ENCODE peak calls at places on chromosomes 6 and 20, in six cellular contexts. One of them, this sample, is unnamed. For H3K4me1, the result is how much of the 10 kb centered on the place peaks cover.

GRCh38 chr6:105174512-105174911 is 5.3 kb downstream of the POPDC3 start:
- DNase-seq in transverse colon: no peak
- DNase-seq in GM12878: no peak
- DNase-seq in A549: peak
- DNase-seq in tibial nerve: no peak
- DNase-seq in ovary: no peak
- DNase-seq in this sample: no peak

GRCh38 chr6:144899161-144899560 is 614.0 kb downstream of the UTRN start:
- DNase-seq in transverse colon: no peak
- DNase-seq in A549: no peak
- DNase-seq in GM12878: no peak
- DNase-seq in tibial nerve: no peak
- DNase-seq in ovary: no peak
- DNase-seq in this sample: no peak

GRCh38 chr6:144460224-144461095 is 175.3 kb downstream of the UTRN start:
- DNase-seq in A549: no peak
- DNase-seq in ovary: no peak
- DNase-seq in tibial nerve: no peak
- DNase-seq in transverse colon: no peak
- DNase-seq in GM12878: peak
- DNase-seq in this sample: no peak

GRCh38 chr6:44646355-44646754 is 258.8 kb downstream of the CDC5L start:
- DNase-seq in tibial nerve: no peak
- DNase-seq in GM12878: no peak
- DNase-seq in ovary: no peak
- DNase-seq in A549: no peak
- DNase-seq in transverse colon: no peak
- DNase-seq in this sample: no peak

GRCh38 chr6:105492706-105493673 is 90.1 kb upstream of the PREP start:
- DNase-seq in ovary: peak
- DNase-seq in A549: peak
- DNase-seq in transverse colon: no peak
- DNase-seq in tibial nerve: no peak
- DNase-seq in GM12878: no peak
- DNase-seq in this sample: no peak

GRCh38 chr20:3786126-3786484 is 435 bp downstream of the CENPB start:
- DNase-seq in tibial nerve: peak
- DNase-seq in transverse colon: peak
- DNase-seq in A549: peak
- DNase-seq in GM12878: no peak
- DNase-seq in ovary: peak
- DNase-seq in this sample: no peak

GRCh38 chr6:111250743-111251406 is 163.6 kb downstream of the SLC16A10 start:
- DNase-seq in A549: no peak
- DNase-seq in ovary: no peak
- DNase-seq in transverse colon: no peak
- DNase-seq in tibial nerve: no peak
- DNase-seq in GM12878: no peak
- DNase-seq in this sample: no peak

GRCh38 chr6:148557796-148558457 is 188.9 kb upstream of the UST start:
- DNase-seq in transverse colon: no peak
- DNase-seq in A549: no peak
- DNase-seq in ovary: no peak
- DNase-seq in GM12878: no peak
- DNase-seq in tibial nerve: no peak
- DNase-seq in this sample: no peak

GRCh38 chr6:235763-236360 is 56.4 kb upstream of the DUSP22 start:
- DNase-seq in GM12878: peak
- DNase-seq in ovary: no peak
- DNase-seq in A549: no peak
- DNase-seq in tibial nerve: no peak
- DNase-seq in transverse colon: no peak
- DNase-seq in this sample: no peak

GRCh38 chr6:19663479-19663878 is 173.7 kb upstream of the ID4 start:
- DNase-seq in transverse colon: no peak
- DNase-seq in GM12878: no peak
- DNase-seq in tibial nerve: no peak
- DNase-seq in A549: no peak
- DNase-seq in ovary: no peak
- DNase-seq in this sample: no peak

GRCh38 chr20:47674145-47674544 is 111.1 kb downstream of the SULF2 start:
- DNase-seq in ovary: no peak
- DNase-seq in tibial nerve: no peak
- DNase-seq in A549: no peak
- DNase-seq in GM12878: no peak
- DNase-seq in transverse colon: no peak
- DNase-seq in this sample: peak

GRCh38 chr6:125154184-125155135 is 887 bp downstream of the TPD52L1 start:
- DNase-seq in A549: peak
- DNase-seq in transverse colon: peak
- DNase-seq in GM12878: no peak
- DNase-seq in ovary: peak
- DNase-seq in tibial nerve: no peak
- DNase-seq in this sample: peak

GRCh38 chr20:46808565-46808964 is 86.1 kb upstream of the EYA2 start:
- DNase-seq in tibial nerve: no peak
- DNase-seq in ovary: no peak
- DNase-seq in GM12878: no peak
- DNase-seq in transverse colon: no peak
- DNase-seq in A549: no peak
- DNase-seq in this sample: no peak

GRCh38 chr20:48846516-48847492 is 19.0 kb upstream of the PREX1 start:
- DNase-seq in tibial nerve: no peak
- DNase-seq in GM12878: peak
- DNase-seq in transverse colon: peak
- DNase-seq in A549: peak
- DNase-seq in ovary: no peak
- DNase-seq in this sample: peak

GRCh38 chr6:9766240-9766915 is 648.5 kb downstream of the TFAP2A start:
- DNase-seq in tibial nerve: no peak
- DNase-seq in ovary: no peak
- DNase-seq in GM12878: peak
- DNase-seq in A549: peak
- DNase-seq in transverse colon: no peak
- DNase-seq in this sample: no peak

GRCh38 chr20:41462372-41463161 is 95.9 kb upstream of the EMILIN3 start:
- DNase-seq in tibial nerve: no peak
- DNase-seq in A549: no peak
- DNase-seq in ovary: no peak
- DNase-seq in transverse colon: no peak
- DNase-seq in GM12878: peak
- DNase-seq in this sample: no peak

GRCh38 chr6:150753404-150754184 is 111.9 kb upstream of the MTHFD1L start:
- DNase-seq in A549: no peak
- DNase-seq in ovary: no peak
- DNase-seq in transverse colon: no peak
- DNase-seq in tibial nerve: no peak
- DNase-seq in GM12878: no peak
- DNase-seq in this sample: no peak

GRCh38 chr6:155093430-155093829 is 98.3 kb downstream of the TIAM2 start:
- DNase-seq in tibial nerve: no peak
- DNase-seq in GM12878: no peak
- DNase-seq in transverse colon: no peak
- DNase-seq in A549: no peak
- DNase-seq in ovary: no peak
- DNase-seq in this sample: no peak

GRCh38 chr20:6818033-6818808 is 50.7 kb downstream of the BMP2 start:
- DNase-seq in transverse colon: no peak
- DNase-seq in ovary: no peak
- DNase-seq in GM12878: no peak
- DNase-seq in tibial nerve: no peak
- DNase-seq in A549: no peak
- DNase-seq in this sample: no peak

GRCh38 chr6:21220271-21220987 is 373.1 kb upstream of the SOX4 start:
- DNase-seq in transverse colon: no peak
- DNase-seq in A549: peak
- DNase-seq in tibial nerve: no peak
- DNase-seq in GM12878: no peak
- DNase-seq in ovary: no peak
- DNase-seq in this sample: no peak

GRCh38 chr6:36126553-36127458 is 3.5 kb upstream of the MAPK13 start:
- DNase-seq in A549: peak
- DNase-seq in ovary: no peak
- DNase-seq in transverse colon: no peak
- DNase-seq in tibial nerve: no peak
- DNase-seq in GM12878: no peak
- DNase-seq in this sample: no peak

GRCh38 chr20:38790210-38791053 is 15.1 kb upstream of the PPP1R16B start:
- DNase-seq in ovary: no peak
- DNase-seq in tibial nerve: no peak
- DNase-seq in A549: peak
- DNase-seq in transverse colon: no peak
- DNase-seq in GM12878: no peak
- DNase-seq in this sample: no peak

GRCh38 chr6:154354265-154354777 is 2.3 kb downstream of the IPCEF1 start:
- DNase-seq in GM12878: no peak
- DNase-seq in tibial nerve: no peak
- DNase-seq in A549: no peak
- DNase-seq in ovary: no peak
- DNase-seq in transverse colon: no peak
- DNase-seq in this sample: no peak

GRCh38 chr6:19444481-19444880 is 392.7 kb upstream of the ID4 start:
- DNase-seq in transverse colon: no peak
- DNase-seq in tibial nerve: no peak
- DNase-seq in ovary: no peak
- DNase-seq in GM12878: no peak
- DNase-seq in A549: no peak
- DNase-seq in this sample: no peak

GRCh38 chr6:111552999-111553398 is 52.7 kb downstream of the TRAF3IP2 start:
- DNase-seq in transverse colon: no peak
- DNase-seq in tibial nerve: no peak
- DNase-seq in A549: no peak
- DNase-seq in GM12878: no peak
- DNase-seq in ovary: no peak
- DNase-seq in this sample: no peak

GRCh38 chr20:24718696-24719095 is 230.4 kb upstream of the CST7 start:
- DNase-seq in transverse colon: no peak
- DNase-seq in ovary: no peak
- DNase-seq in tibial nerve: no peak
- DNase-seq in A549: no peak
- DNase-seq in GM12878: no peak
- DNase-seq in this sample: no peak

GRCh38 chr6:142008016-142008735 is 124.5 kb upstream of the GJE1 start:
- DNase-seq in tibial nerve: no peak
- DNase-seq in ovary: no peak
- DNase-seq in A549: no peak
- DNase-seq in GM12878: no peak
- DNase-seq in transverse colon: no peak
- DNase-seq in this sample: no peak

GRCh38 chr20:48673485-48673884 is 154.3 kb downstream of the PREX1 start:
- DNase-seq in tibial nerve: no peak
- DNase-seq in ovary: no peak
- DNase-seq in transverse colon: no peak
- DNase-seq in GM12878: no peak
- DNase-seq in A549: no peak
- DNase-seq in this sample: no peak

GRCh38 chr20:47231382-47232042 is 125.0 kb downstream of the ZMYND8 start:
- DNase-seq in A549: no peak
- DNase-seq in GM12878: no peak
- DNase-seq in tibial nerve: no peak
- DNase-seq in transverse colon: no peak
- DNase-seq in ovary: no peak
- DNase-seq in this sample: no peak

GRCh38 chr20:34045294-34045693 is 51.6 kb downstream of the RALY start:
- DNase-seq in ovary: peak
- DNase-seq in GM12878: no peak
- DNase-seq in A549: no peak
- DNase-seq in tibial nerve: peak
- DNase-seq in transverse colon: no peak
- DNase-seq in this sample: peak

GRCh38 chr6:111803384-111803783 is 69.9 kb downstream of the FYN start:
- DNase-seq in ovary: no peak
- DNase-seq in transverse colon: no peak
- DNase-seq in A549: no peak
- DNase-seq in tibial nerve: no peak
- DNase-seq in GM12878: no peak
- DNase-seq in this sample: no peak

GRCh38 chr6:12903246-12903645 is 186.7 kb downstream of the PHACTR1 start:
- DNase-seq in tibial nerve: no peak
- DNase-seq in ovary: no peak
- DNase-seq in GM12878: no peak
- DNase-seq in transverse colon: no peak
- DNase-seq in A549: no peak
- DNase-seq in this sample: no peak
- TF ChIP-seq EP300 in tibial nerve: peak
- TF ChIP-seq EP300 in ovary: no peak
- TF ChIP-seq EP300 in GM12878: no peak
- TF ChIP-seq EP300 in transverse colon: no peak
- TF ChIP-seq EP300 in A549: no peak
- TF ChIP-seq EP300 in this sample: no peak

GRCh38 chr20:62229667-62230066 is 8.7 kb upstream of the OSBPL2 start:
- DNase-seq in GM12878: no peak
- DNase-seq in transverse colon: no peak
- DNase-seq in A549: no peak
- DNase-seq in tibial nerve: no peak
- DNase-seq in ovary: no peak
- DNase-seq in this sample: no peak
- H3K4me1 ChIP-seq in GM12878: under half
- H3K4me1 ChIP-seq in transverse colon: under half
- H3K4me1 ChIP-seq in A549: under half
- H3K4me1 ChIP-seq in tibial nerve: under half
- H3K4me1 ChIP-seq in ovary: under half
- H3K4me1 ChIP-seq in this sample: under half

GRCh38 chr6:108953681-108954080 is 105.5 kb downstream of the ARMC2 start:
- DNase-seq in ovary: no peak
- DNase-seq in GM12878: no peak
- DNase-seq in A549: no peak
- DNase-seq in transverse colon: no peak
- DNase-seq in tibial nerve: no peak
- DNase-seq in this sample: no peak
- H3K27ac ChIP-seq in ovary: no peak
- H3K27ac ChIP-seq in GM12878: no peak
- H3K27ac ChIP-seq in A549: no peak
- H3K27ac ChIP-seq in transverse colon: no peak
- H3K27ac ChIP-seq in tibial nerve: no peak
- H3K27ac ChIP-seq in this sample: no peak

GRCh38 chr6:4466260-4466659 is 309.9 kb upstream of the CDYL start:
- DNase-seq in transverse colon: peak
- DNase-seq in ovary: no peak
- DNase-seq in GM12878: no peak
- DNase-seq in tibial nerve: no peak
- DNase-seq in A549: no peak
- DNase-seq in this sample: no peak
- TF ChIP-seq EP300 in transverse colon: no peak
- TF ChIP-seq EP300 in ovary: no peak
- TF ChIP-seq EP300 in GM12878: no peak
- TF ChIP-seq EP300 in tibial nerve: no peak
- TF ChIP-seq EP300 in A549: no peak
- TF ChIP-seq EP300 in this sample: no peak